ENCODE peak calls at places on chromosome 16, in eight cellular contexts. One of them, this sample, is unnamed.
A peak's percentile ranks its signal among the peaks of the same experiment; 100 is the strongest.

GRCh38 chr16:58417600-58417999 is 25.3 kb downstream of the GINS3 start:
- DNase-seq in GM13977: no peak
- DNase-seq in T-helper 2 cell: no peak
- DNase-seq in type B pancreatic cell: no peak
- DNase-seq in NCI-H187 treated with DMSO at 0.1 percent for 48 hours: no peak
- DNase-seq in HCT116: no peak
- DNase-seq in NCI-H1436: no peak
- DNase-seq in ELR: no peak
- DNase-seq in this sample: no peak

GRCh38 chr16:27083861-27084261 is 17.1 kb downstream of the C16orf82 start:
- DNase-seq in GM13977: no peak
- DNase-seq in T-helper 2 cell: no peak
- DNase-seq in type B pancreatic cell: no peak
- DNase-seq in NCI-H187 treated with DMSO at 0.1 percent for 48 hours: no peak
- DNase-seq in HCT116: no peak
- DNase-seq in NCI-H1436: no peak
- DNase-seq in ELR: no peak
- DNase-seq in this sample: no peak

GRCh38 chr16:89242795-89243200 is 25.3 kb downstream of the ZNF778 start:
- DNase-seq in GM13977: no peak
- DNase-seq in T-helper 2 cell: no peak
- DNase-seq in type B pancreatic cell: no peak
- DNase-seq in NCI-H187 treated with DMSO at 0.1 percent for 48 hours: no peak
- DNase-seq in HCT116: no peak
- DNase-seq in NCI-H1436: no peak
- DNase-seq in ELR: no peak
- DNase-seq in this sample: no peak

GRCh38 chr16:59370717-59371116 is 636.6 kb upstream of the GOT2 start:
- DNase-seq in GM13977: no peak
- DNase-seq in T-helper 2 cell: no peak
- DNase-seq in type B pancreatic cell: no peak
- DNase-seq in NCI-H187 treated with DMSO at 0.1 percent for 48 hours: no peak
- DNase-seq in HCT116: no peak
- DNase-seq in NCI-H1436: no peak
- DNase-seq in ELR: no peak
- DNase-seq in this sample: no peak

GRCh38 chr16:81560979-81561657 is 116.5 kb downstream of the CMIP start:
- DNase-seq in GM13977: no peak
- DNase-seq in T-helper 2 cell: no peak
- DNase-seq in type B pancreatic cell: no peak
- DNase-seq in NCI-H187 treated with DMSO at 0.1 percent for 48 hours: no peak
- DNase-seq in HCT116: no peak
- DNase-seq in NCI-H1436: no peak
- DNase-seq in ELR: peak; percentile 67
- DNase-seq in this sample: no peak

GRCh38 chr16:27728691-27729090 is 178.7 kb downstream of the KATNIP start:
- DNase-seq in GM13977: no peak
- DNase-seq in T-helper 2 cell: no peak
- DNase-seq in type B pancreatic cell: no peak
- DNase-seq in NCI-H187 treated with DMSO at 0.1 percent for 48 hours: no peak
- DNase-seq in HCT116: no peak
- DNase-seq in NCI-H1436: no peak
- DNase-seq in ELR: no peak
- DNase-seq in this sample: no peak

GRCh38 chr16:28098959-28099945 is 35.7 kb upstream of the GSG1L start:
- DNase-seq in GM13977: no peak
- DNase-seq in T-helper 2 cell: no peak
- DNase-seq in type B pancreatic cell: no peak
- DNase-seq in NCI-H187 treated with DMSO at 0.1 percent for 48 hours: no peak
- DNase-seq in HCT116: no peak
- DNase-seq in NCI-H1436: no peak
- DNase-seq in ELR: no peak
- DNase-seq in this sample: no peak

GRCh38 chr16:55992551-55992950 is 117.4 kb upstream of the CES5A start:
- DNase-seq in GM13977: no peak
- DNase-seq in T-helper 2 cell: no peak
- DNase-seq in type B pancreatic cell: no peak
- DNase-seq in NCI-H187 treated with DMSO at 0.1 percent for 48 hours: no peak
- DNase-seq in HCT116: no peak
- DNase-seq in NCI-H1436: no peak
- DNase-seq in ELR: no peak
- DNase-seq in this sample: no peak

GRCh38 chr16:49848530-49848929 is 7.4 kb downstream of the ZNF423 start:
- DNase-seq in GM13977: no peak
- DNase-seq in T-helper 2 cell: no peak
- DNase-seq in type B pancreatic cell: no peak
- DNase-seq in NCI-H187 treated with DMSO at 0.1 percent for 48 hours: no peak
- DNase-seq in HCT116: no peak
- DNase-seq in NCI-H1436: no peak
- DNase-seq in ELR: no peak
- DNase-seq in this sample: no peak

GRCh38 chr16:67447508-67448076 is 16.7 kb downstream of the HSD11B2 start:
- DNase-seq in GM13977: peak; percentile 77
- DNase-seq in T-helper 2 cell: no peak
- DNase-seq in type B pancreatic cell: no peak
- DNase-seq in NCI-H187 treated with DMSO at 0.1 percent for 48 hours: no peak
- DNase-seq in HCT116: peak; percentile 54
- DNase-seq in NCI-H1436: peak; percentile 11
- DNase-seq in ELR: peak; percentile 64
- DNase-seq in this sample: peak; percentile 26

GRCh38 chr16:87384162-87384999 is 805 bp upstream of the FBXO31 start:
- DNase-seq in GM13977: no peak
- DNase-seq in T-helper 2 cell: no peak
- DNase-seq in type B pancreatic cell: no peak
- DNase-seq in NCI-H187 treated with DMSO at 0.1 percent for 48 hours: no peak
- DNase-seq in HCT116: no peak
- DNase-seq in NCI-H1436: no peak
- DNase-seq in ELR: no peak
- DNase-seq in this sample: no peak

GRCh38 chr16:78321611-78322010 is 222.2 kb downstream of the WWOX start:
- DNase-seq in GM13977: no peak
- DNase-seq in T-helper 2 cell: no peak
- DNase-seq in type B pancreatic cell: no peak
- DNase-seq in NCI-H187 treated with DMSO at 0.1 percent for 48 hours: no peak
- DNase-seq in HCT116: no peak
- DNase-seq in NCI-H1436: no peak
- DNase-seq in ELR: no peak
- DNase-seq in this sample: no peak

GRCh38 chr16:52863000-52863399 is 189.7 kb downstream of the CHD9NB start:
- DNase-seq in GM13977: no peak
- DNase-seq in T-helper 2 cell: no peak
- DNase-seq in type B pancreatic cell: no peak
- DNase-seq in NCI-H187 treated with DMSO at 0.1 percent for 48 hours: no peak
- DNase-seq in HCT116: no peak
- DNase-seq in NCI-H1436: no peak
- DNase-seq in ELR: no peak
- DNase-seq in this sample: no peak